ENCODE peak calls at places on chromosomes 12 and 14, in seven cellular contexts. One of them, this sample, is unnamed. For H3K4me1, the result is how much of the 10 kb centered on the place peaks cover.

GRCh38 chr14:70359076-70359424 is 433 bp downstream of the COX16 start:
- DNase-seq in ovary: no peak
- DNase-seq in transverse colon: no peak
- DNase-seq in stomach: peak
- DNase-seq in spleen: no peak
- DNase-seq in tibial nerve: no peak
- DNase-seq in esophagus squamous epithelium: no peak
- DNase-seq in this sample: no peak

GRCh38 chr12:27220057-27220987 is 23.8 kb upstream of the STK38L start:
- DNase-seq in esophagus squamous epithelium: no peak
- DNase-seq in transverse colon: no peak
- DNase-seq in stomach: no peak
- DNase-seq in tibial nerve: no peak
- DNase-seq in ovary: no peak
- DNase-seq in spleen: no peak
- DNase-seq in this sample: no peak

GRCh38 chr14:45526715-45527549 is 273.9 kb upstream of the MIS18BP1 start:
- DNase-seq in transverse colon: no peak
- DNase-seq in spleen: peak
- DNase-seq in stomach: peak
- DNase-seq in tibial nerve: no peak
- DNase-seq in ovary: no peak
- DNase-seq in esophagus squamous epithelium: no peak
- DNase-seq in this sample: no peak

GRCh38 chr12:95593266-95593871 is 42.1 kb upstream of the USP44 start:
- DNase-seq in esophagus squamous epithelium: no peak
- DNase-seq in tibial nerve: no peak
- DNase-seq in ovary: peak
- DNase-seq in transverse colon: no peak
- DNase-seq in stomach: no peak
- DNase-seq in spleen: no peak
- DNase-seq in this sample: no peak

GRCh38 chr12:24742378-24742777 is 206.5 kb downstream of the BCAT1 start:
- DNase-seq in stomach: no peak
- DNase-seq in transverse colon: peak
- DNase-seq in tibial nerve: no peak
- DNase-seq in ovary: no peak
- DNase-seq in esophagus squamous epithelium: no peak
- DNase-seq in spleen: peak
- DNase-seq in this sample: no peak

GRCh38 chr12:24600996-24601395 is 347.9 kb downstream of the BCAT1 start:
- DNase-seq in esophagus squamous epithelium: no peak
- DNase-seq in tibial nerve: no peak
- DNase-seq in transverse colon: no peak
- DNase-seq in stomach: no peak
- DNase-seq in spleen: no peak
- DNase-seq in ovary: no peak
- DNase-seq in this sample: no peak

GRCh38 chr12:75812341-75813018 is 219.1 kb downstream of the PHLDA1 start:
- DNase-seq in esophagus squamous epithelium: no peak
- DNase-seq in transverse colon: no peak
- DNase-seq in tibial nerve: no peak
- DNase-seq in stomach: no peak
- DNase-seq in spleen: no peak
- DNase-seq in ovary: no peak
- DNase-seq in this sample: no peak

GRCh38 chr12:126084480-126084879 is 1019.2 kb downstream of the AACS start:
- DNase-seq in ovary: no peak
- DNase-seq in stomach: no peak
- DNase-seq in tibial nerve: no peak
- DNase-seq in spleen: no peak
- DNase-seq in esophagus squamous epithelium: no peak
- DNase-seq in transverse colon: no peak
- DNase-seq in this sample: peak

GRCh38 chr12:108560321-108560721 is 652 bp downstream of the SART3 start:
- DNase-seq in spleen: no peak
- DNase-seq in esophagus squamous epithelium: no peak
- DNase-seq in tibial nerve: no peak
- DNase-seq in transverse colon: no peak
- DNase-seq in ovary: no peak
- DNase-seq in stomach: no peak
- DNase-seq in this sample: no peak

GRCh38 chr14:95620659-95621059 is 65.6 kb upstream of the TCL1B start:
- DNase-seq in tibial nerve: no peak
- DNase-seq in ovary: no peak
- DNase-seq in stomach: no peak
- DNase-seq in esophagus squamous epithelium: no peak
- DNase-seq in transverse colon: no peak
- DNase-seq in spleen: no peak
- DNase-seq in this sample: no peak

GRCh38 chr14:87629788-87630187 is 363.2 kb downstream of the GALC start:
- DNase-seq in transverse colon: no peak
- DNase-seq in tibial nerve: no peak
- DNase-seq in esophagus squamous epithelium: no peak
- DNase-seq in spleen: no peak
- DNase-seq in stomach: no peak
- DNase-seq in ovary: no peak
- DNase-seq in this sample: no peak

GRCh38 chr12:11059784-11060183 is 2.3 kb downstream of the TAS2R46 start:
- DNase-seq in esophagus squamous epithelium: no peak
- DNase-seq in tibial nerve: no peak
- DNase-seq in stomach: no peak
- DNase-seq in transverse colon: no peak
- DNase-seq in spleen: no peak
- DNase-seq in ovary: no peak
- DNase-seq in this sample: no peak

GRCh38 chr12:13181375-13182070 is 15.0 kb upstream of the EMP1 start:
- DNase-seq in stomach: no peak
- DNase-seq in transverse colon: no peak
- DNase-seq in esophagus squamous epithelium: no peak
- DNase-seq in spleen: no peak
- DNase-seq in tibial nerve: no peak
- DNase-seq in ovary: no peak
- DNase-seq in this sample: no peak

GRCh38 chr14:78383060-78383459 is 212.9 kb downstream of the NRXN3 start:
- DNase-seq in spleen: no peak
- DNase-seq in tibial nerve: no peak
- DNase-seq in esophagus squamous epithelium: no peak
- DNase-seq in ovary: no peak
- DNase-seq in transverse colon: no peak
- DNase-seq in stomach: no peak
- DNase-seq in this sample: no peak

GRCh38 chr12:118589162-118589561 is 212.8 kb downstream of the SUDS3 start:
- DNase-seq in esophagus squamous epithelium: no peak
- DNase-seq in ovary: no peak
- DNase-seq in transverse colon: no peak
- DNase-seq in tibial nerve: no peak
- DNase-seq in spleen: no peak
- DNase-seq in stomach: no peak
- DNase-seq in this sample: no peak

DNA sequence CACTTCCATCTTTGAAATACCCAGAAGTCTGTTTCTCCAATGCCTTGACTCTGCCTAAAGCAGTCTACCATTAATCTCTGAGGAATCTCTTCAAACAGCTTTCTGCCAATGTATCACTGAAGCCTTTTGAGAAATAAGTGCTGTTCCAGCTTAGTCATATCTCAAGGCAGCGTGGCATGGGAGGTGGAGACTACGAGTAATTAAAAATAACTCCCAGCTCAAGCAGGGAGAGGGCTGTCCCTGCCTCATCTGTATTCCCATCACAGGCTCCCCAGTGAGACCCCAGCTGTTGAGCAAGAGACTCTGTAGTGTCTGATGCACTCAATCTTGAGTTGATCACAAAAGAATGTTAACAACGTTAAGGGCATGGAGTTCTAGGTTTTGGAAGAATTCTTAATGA is 700.6 kb downstream of the DIO2 start:
- DNase-seq in ovary: no peak
- DNase-seq in esophagus squamous epithelium: no peak
- DNase-seq in transverse colon: no peak
- DNase-seq in spleen: no peak
- DNase-seq in stomach: no peak
- DNase-seq in tibial nerve: no peak
- DNase-seq in this sample: no peak
- TF ChIP-seq POLR2A in ovary: no peak
- TF ChIP-seq POLR2A in esophagus squamous epithelium: no peak
- TF ChIP-seq POLR2A in transverse colon: no peak
- TF ChIP-seq POLR2A in spleen: no peak
- TF ChIP-seq POLR2A in stomach: no peak
- TF ChIP-seq POLR2A in tibial nerve: no peak
- TF ChIP-seq POLR2A in this sample: no peak

GRCh38 chr12:120771097-120771496 is 45.5 kb downstream of the ACADS start:
- DNase-seq in stomach: no peak
- DNase-seq in transverse colon: no peak
- DNase-seq in esophagus squamous epithelium: no peak
- DNase-seq in ovary: no peak
- DNase-seq in tibial nerve: no peak
- DNase-seq in spleen: no peak
- DNase-seq in this sample: no peak

GRCh38 chr12:120774169-120774916 is 48.7 kb downstream of the ACADS start:
- DNase-seq in esophagus squamous epithelium: no peak
- DNase-seq in transverse colon: no peak
- DNase-seq in spleen: no peak
- DNase-seq in tibial nerve: no peak
- DNase-seq in ovary: no peak
- DNase-seq in stomach: no peak
- DNase-seq in this sample: no peak

GRCh38 chr12:120775862-120776552 is 50.4 kb downstream of the ACADS start:
- DNase-seq in tibial nerve: no peak
- DNase-seq in ovary: no peak
- DNase-seq in transverse colon: no peak
- DNase-seq in spleen: no peak
- DNase-seq in esophagus squamous epithelium: no peak
- DNase-seq in stomach: no peak
- DNase-seq in this sample: no peak
- TF ChIP-seq CTCF in tibial nerve: peak
- TF ChIP-seq CTCF in ovary: no peak
- TF ChIP-seq CTCF in transverse colon: peak
- TF ChIP-seq CTCF in spleen: no peak
- TF ChIP-seq CTCF in esophagus squamous epithelium: no peak
- TF ChIP-seq CTCF in stomach: no peak
- TF ChIP-seq CTCF in this sample: no peak

GRCh38 chr14:99177046-99177655 is 94.8 kb downstream of the BCL11B start:
- DNase-seq in spleen: no peak
- DNase-seq in transverse colon: no peak
- DNase-seq in tibial nerve: no peak
- DNase-seq in ovary: no peak
- DNase-seq in esophagus squamous epithelium: no peak
- DNase-seq in stomach: no peak
- DNase-seq in this sample: no peak
- H3K4me1 ChIP-seq in spleen: under half
- H3K4me1 ChIP-seq in transverse colon: under half
- H3K4me1 ChIP-seq in tibial nerve: under half
- H3K4me1 ChIP-seq in ovary: under half
- H3K4me1 ChIP-seq in esophagus squamous epithelium: under half
- H3K4me1 ChIP-seq in stomach: under half
- H3K4me1 ChIP-seq in this sample: under half

GRCh38 chr14:100548295-100548655 is 38.9 kb downstream of the BEGAIN start:
- DNase-seq in ovary: no peak
- DNase-seq in tibial nerve: no peak
- DNase-seq in stomach: no peak
- DNase-seq in transverse colon: no peak
- DNase-seq in spleen: no peak
- DNase-seq in esophagus squamous epithelium: no peak
- DNase-seq in this sample: no peak

GRCh38 chr14:100547633-100548294 is 39.5 kb downstream of the BEGAIN start:
- DNase-seq in spleen: peak
- DNase-seq in esophagus squamous epithelium: no peak
- DNase-seq in tibial nerve: no peak
- DNase-seq in ovary: peak
- DNase-seq in transverse colon: peak
- DNase-seq in stomach: peak
- DNase-seq in this sample: peak

GRCh38 chr14:100544506-100545141 is 42.6 kb downstream of the BEGAIN start:
- DNase-seq in spleen: no peak
- DNase-seq in stomach: no peak
- DNase-seq in transverse colon: peak
- DNase-seq in ovary: no peak
- DNase-seq in esophagus squamous epithelium: no peak
- DNase-seq in tibial nerve: no peak
- DNase-seq in this sample: no peak

GRCh38 chr14:100545359-100545758 is 41.9 kb downstream of the BEGAIN start:
- DNase-seq in spleen: no peak
- DNase-seq in transverse colon: no peak
- DNase-seq in tibial nerve: no peak
- DNase-seq in esophagus squamous epithelium: no peak
- DNase-seq in ovary: no peak
- DNase-seq in stomach: no peak
- DNase-seq in this sample: no peak

DNA sequence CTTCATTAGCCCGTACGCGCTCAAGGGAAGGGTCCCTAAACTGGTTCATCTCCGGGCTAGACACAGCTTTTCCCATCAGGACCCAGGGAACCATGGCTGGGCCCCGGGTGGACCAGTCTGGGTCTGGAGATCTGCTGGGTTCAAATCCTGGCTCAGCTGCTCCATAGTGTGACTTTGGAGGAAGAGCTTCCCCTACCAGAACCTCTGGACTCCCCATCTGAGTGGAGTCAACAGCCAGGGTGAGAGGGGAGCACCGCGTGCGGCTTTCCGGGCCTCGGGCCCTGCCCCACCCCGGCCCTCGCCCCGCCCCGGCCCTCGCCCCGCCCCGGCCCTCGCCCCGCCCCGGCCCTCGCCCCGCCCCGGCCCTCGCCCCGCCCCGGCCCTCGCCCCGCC is 41.2 kb downstream of the BEGAIN start:
- DNase-seq in transverse colon: no peak
- DNase-seq in tibial nerve: no peak
- DNase-seq in spleen: no peak
- DNase-seq in ovary: no peak
- DNase-seq in esophagus squamous epithelium: no peak
- DNase-seq in stomach: peak
- DNase-seq in this sample: no peak
- TF ChIP-seq POLR2A in transverse colon: no peak
- TF ChIP-seq POLR2A in tibial nerve: no peak
- TF ChIP-seq POLR2A in spleen: no peak
- TF ChIP-seq POLR2A in ovary: no peak
- TF ChIP-seq POLR2A in esophagus squamous epithelium: no peak
- TF ChIP-seq POLR2A in stomach: no peak
- TF ChIP-seq POLR2A in this sample: no peak

This sample was measured in right lobe of liver.